ENCODE peak calls at places on chromosome 19, in six cellular contexts. One of them, this sample, is unnamed.

GRCh38 chr19:3667766-3668165 is 32.5 kb downstream of the PIP5K1C start:
- DNase-seq in HCT116: no peak
- DNase-seq in SK-N-SH: no peak
- DNase-seq in MM.1S: no peak
- DNase-seq in GM23248: no peak
- DNase-seq in neural progenitor cell: no peak
- DNase-seq in this sample: no peak

GRCh38 chr19:45960595-45961235 is 12.9 kb downstream of the NOVA2 start:
- DNase-seq in SK-N-SH: peak
- DNase-seq in HCT116: no peak
- DNase-seq in MM.1S: no peak
- DNase-seq in neural progenitor cell: peak
- DNase-seq in GM23248: no peak
- DNase-seq in this sample: no peak

GRCh38 chr19:13212759-13213330 is 62.6 kb downstream of the IER2 start:
- DNase-seq in GM23248: peak
- DNase-seq in HCT116: peak
- DNase-seq in SK-N-SH: peak
- DNase-seq in neural progenitor cell: peak
- DNase-seq in MM.1S: peak
- DNase-seq in this sample: peak

GRCh38 chr19:32581704-32582164 is 744 bp downstream of the PDCD5 start:
- DNase-seq in MM.1S: no peak
- DNase-seq in neural progenitor cell: peak
- DNase-seq in HCT116: no peak
- DNase-seq in GM23248: peak
- DNase-seq in SK-N-SH: peak
- DNase-seq in this sample: peak

GRCh38 chr19:44435441-44435840 is 12.8 kb downstream of the ZNF229 start:
- DNase-seq in GM23248: no peak
- DNase-seq in MM.1S: no peak
- DNase-seq in SK-N-SH: no peak
- DNase-seq in HCT116: no peak
- DNase-seq in neural progenitor cell: no peak
- DNase-seq in this sample: peak

GRCh38 chr19:1173845-1174809 is at the start of gene SBNO2:
- DNase-seq in SK-N-SH: peak
- DNase-seq in MM.1S: peak
- DNase-seq in HCT116: peak
- DNase-seq in neural progenitor cell: peak
- DNase-seq in GM23248: peak
- DNase-seq in this sample: peak

GRCh38 chr19:12047868-12048267 is 4.9 kb downstream of the ZNF878 start:
- DNase-seq in HCT116: no peak
- DNase-seq in MM.1S: no peak
- DNase-seq in GM23248: peak
- DNase-seq in neural progenitor cell: no peak
- DNase-seq in SK-N-SH: no peak
- DNase-seq in this sample: peak

GRCh38 chr19:34232566-34233481 is 21.5 kb upstream of the GARRE1 start:
- DNase-seq in HCT116: peak
- DNase-seq in neural progenitor cell: no peak
- DNase-seq in SK-N-SH: no peak
- DNase-seq in GM23248: peak
- DNase-seq in MM.1S: no peak
- DNase-seq in this sample: peak

GRCh38 chr19:623974-624373 is 9.4 kb downstream of the POLRMT start:
- DNase-seq in HCT116: no peak
- DNase-seq in GM23248: no peak
- DNase-seq in MM.1S: no peak
- DNase-seq in SK-N-SH: no peak
- DNase-seq in neural progenitor cell: peak
- DNase-seq in this sample: no peak

GRCh38 chr19:872266-872951 is 12.9 kb downstream of the CFD start:
- DNase-seq in HCT116: peak
- DNase-seq in GM23248: peak
- DNase-seq in SK-N-SH: no peak
- DNase-seq in MM.1S: peak
- DNase-seq in neural progenitor cell: peak
- DNase-seq in this sample: peak

GRCh38 chr19:33796164-33797100 is at the start of gene KCTD15:
- DNase-seq in GM23248: peak
- DNase-seq in HCT116: no peak
- DNase-seq in neural progenitor cell: peak
- DNase-seq in SK-N-SH: peak
- DNase-seq in MM.1S: no peak
- DNase-seq in this sample: peak

GRCh38 chr19:56840452-56841193 is at the start of the genes PEG3 and ZIM2:
- DNase-seq in SK-N-SH: peak
- DNase-seq in GM23248: peak
- DNase-seq in neural progenitor cell: no peak
- DNase-seq in HCT116: no peak
- DNase-seq in MM.1S: no peak
- DNase-seq in this sample: no peak

GRCh38 chr19:28313633-28314032 is 899.3 kb downstream of the UQCRFS1 start:
- DNase-seq in GM23248: peak
- DNase-seq in HCT116: no peak
- DNase-seq in SK-N-SH: no peak
- DNase-seq in MM.1S: no peak
- DNase-seq in neural progenitor cell: no peak
- DNase-seq in this sample: peak

GRCh38 chr19:5050016-5050656 is 81.2 kb downstream of the KDM4B start:
- DNase-seq in SK-N-SH: no peak
- DNase-seq in MM.1S: no peak
- DNase-seq in HCT116: no peak
- DNase-seq in neural progenitor cell: no peak
- DNase-seq in GM23248: no peak
- DNase-seq in this sample: no peak

GRCh38 chr19:29660835-29661234 is 4.4 kb upstream of the PLEKHF1 start:
- DNase-seq in SK-N-SH: no peak
- DNase-seq in neural progenitor cell: no peak
- DNase-seq in MM.1S: no peak
- DNase-seq in GM23248: peak
- DNase-seq in HCT116: no peak
- DNase-seq in this sample: no peak

GRCh38 chr19:11191273-11191755 is 6.0 kb downstream of the KANK2 start:
- DNase-seq in SK-N-SH: peak
- DNase-seq in HCT116: no peak
- DNase-seq in GM23248: peak
- DNase-seq in MM.1S: no peak
- DNase-seq in neural progenitor cell: no peak
- DNase-seq in this sample: peak

GRCh38 chr19:11268783-11269267 is 6.5 kb upstream of the DOCK6 start:
- DNase-seq in GM23248: peak
- DNase-seq in SK-N-SH: peak
- DNase-seq in neural progenitor cell: no peak
- DNase-seq in HCT116: no peak
- DNase-seq in MM.1S: no peak
- DNase-seq in this sample: peak

GRCh38 chr19:8311461-8312260 is 3.5 kb upstream of the CD320 start:
- DNase-seq in SK-N-SH: no peak
- DNase-seq in HCT116: no peak
- DNase-seq in GM23248: no peak
- DNase-seq in neural progenitor cell: no peak
- DNase-seq in MM.1S: no peak
- DNase-seq in this sample: peak

GRCh38 chr19:56538761-56539263 is at the start of gene ZFP28:
- DNase-seq in MM.1S: no peak
- DNase-seq in neural progenitor cell: no peak
- DNase-seq in SK-N-SH: peak
- DNase-seq in GM23248: no peak
- DNase-seq in HCT116: no peak
- DNase-seq in this sample: no peak

GRCh38 chr19:9144920-9145319 is 4.7 kb downstream of the ZNF317 start:
- DNase-seq in MM.1S: no peak
- DNase-seq in SK-N-SH: no peak
- DNase-seq in neural progenitor cell: no peak
- DNase-seq in HCT116: no peak
- DNase-seq in GM23248: peak
- DNase-seq in this sample: no peak

GRCh38 chr19:40279120-40279551 is 6.0 kb downstream of the AKT2 start:
- DNase-seq in MM.1S: no peak
- DNase-seq in GM23248: peak
- DNase-seq in HCT116: no peak
- DNase-seq in neural progenitor cell: no peak
- DNase-seq in SK-N-SH: peak
- DNase-seq in this sample: no peak

GRCh38 chr19:33766623-33767022 is 30.0 kb upstream of the KCTD15 start:
- DNase-seq in SK-N-SH: no peak
- DNase-seq in GM23248: no peak
- DNase-seq in MM.1S: no peak
- DNase-seq in neural progenitor cell: no peak
- DNase-seq in HCT116: no peak
- DNase-seq in this sample: no peak

GRCh38 chr19:4744451-4745170 is 21.0 kb upstream of the DPP9 start:
- DNase-seq in neural progenitor cell: no peak
- DNase-seq in MM.1S: no peak
- DNase-seq in GM23248: peak
- DNase-seq in HCT116: no peak
- DNase-seq in SK-N-SH: no peak
- DNase-seq in this sample: peak

GRCh38 chr19:47471733-47472457 is at the start of gene SLC8A2:
- DNase-seq in neural progenitor cell: peak
- DNase-seq in MM.1S: peak
- DNase-seq in SK-N-SH: peak
- DNase-seq in HCT116: peak
- DNase-seq in GM23248: peak
- DNase-seq in this sample: peak

GRCh38 chr19:33487901-33488817 is 33.4 kb downstream of the PEPD start:
- DNase-seq in GM23248: no peak
- DNase-seq in neural progenitor cell: no peak
- DNase-seq in SK-N-SH: peak
- DNase-seq in HCT116: no peak
- DNase-seq in MM.1S: no peak
- DNase-seq in this sample: no peak

GRCh38 chr19:55088021-55088451 is 12.4 kb downstream of the EPS8L1 start:
- DNase-seq in HCT116: no peak
- DNase-seq in GM23248: no peak
- DNase-seq in SK-N-SH: no peak
- DNase-seq in MM.1S: no peak
- DNase-seq in neural progenitor cell: no peak
- DNase-seq in this sample: no peak

GRCh38 chr19:55088543-55089265 is 13.0 kb downstream of the EPS8L1 start:
- DNase-seq in GM23248: peak
- DNase-seq in HCT116: no peak
- DNase-seq in SK-N-SH: peak
- DNase-seq in neural progenitor cell: peak
- DNase-seq in MM.1S: peak
- DNase-seq in this sample: peak

GRCh38 chr19:55085923-55086715 is 10.4 kb downstream of the EPS8L1 start:
- DNase-seq in GM23248: peak
- DNase-seq in MM.1S: no peak
- DNase-seq in neural progenitor cell: peak
- DNase-seq in SK-N-SH: peak
- DNase-seq in HCT116: no peak
- DNase-seq in this sample: no peak

GRCh38 chr19:55087542-55087935 is 11.9 kb downstream of the EPS8L1 start:
- DNase-seq in HCT116: no peak
- DNase-seq in SK-N-SH: no peak
- DNase-seq in GM23248: peak
- DNase-seq in neural progenitor cell: no peak
- DNase-seq in MM.1S: no peak
- DNase-seq in this sample: no peak

DNA sequence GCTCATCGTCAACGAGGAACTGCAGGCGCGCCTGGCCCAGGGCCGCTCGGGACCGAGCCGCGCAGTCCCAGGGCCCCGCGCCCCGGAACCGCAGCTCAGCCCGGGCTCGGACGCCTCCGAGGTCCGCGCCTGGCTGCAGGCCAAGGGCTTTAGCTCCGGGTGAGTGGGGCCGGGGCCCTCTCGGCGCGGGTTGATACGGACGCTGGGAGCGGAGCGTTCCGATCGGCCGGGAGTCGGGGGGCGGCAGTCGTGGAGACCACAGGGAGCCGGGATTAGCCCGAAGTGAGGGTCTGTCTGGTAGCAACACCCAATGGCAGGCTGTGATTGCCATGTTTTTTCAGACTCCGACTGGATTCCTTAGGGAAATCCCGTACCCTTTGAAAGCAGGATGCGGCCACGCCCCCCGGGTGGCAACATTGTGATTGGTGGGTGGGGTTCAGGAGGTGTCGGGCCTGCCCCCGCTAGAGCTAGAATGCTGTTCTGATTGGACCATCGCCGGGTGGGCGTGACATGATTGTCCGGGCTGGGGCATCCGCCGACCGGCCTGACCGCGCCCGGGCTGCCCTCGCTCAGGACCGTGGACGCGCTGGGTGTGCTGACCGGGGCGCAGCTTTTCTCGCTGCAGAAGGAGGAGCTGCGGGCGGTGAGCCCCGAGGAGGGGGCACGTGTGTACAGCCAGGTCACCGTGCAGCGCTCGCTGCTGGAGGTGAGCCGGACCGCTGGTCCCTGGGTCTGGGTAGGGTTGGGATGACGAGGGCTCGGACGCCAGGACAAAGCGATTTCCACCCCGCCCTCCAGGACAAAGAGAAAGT is 11.3 kb downstream of the EPS8L1 start:
- DNase-seq in neural progenitor cell: peak
- DNase-seq in HCT116: no peak
- DNase-seq in MM.1S: no peak
- DNase-seq in GM23248: peak
- DNase-seq in SK-N-SH: peak
- DNase-seq in this sample: no peak
- H3K9ac ChIP-seq in neural progenitor cell: peak
- H3K9ac ChIP-seq in HCT116: no peak
- H3K9ac ChIP-seq in MM.1S: no peak
- H3K9ac ChIP-seq in GM23248: peak
- H3K9ac ChIP-seq in SK-N-SH: no peak
- H3K9ac ChIP-seq in this sample: no peak

DNA sequence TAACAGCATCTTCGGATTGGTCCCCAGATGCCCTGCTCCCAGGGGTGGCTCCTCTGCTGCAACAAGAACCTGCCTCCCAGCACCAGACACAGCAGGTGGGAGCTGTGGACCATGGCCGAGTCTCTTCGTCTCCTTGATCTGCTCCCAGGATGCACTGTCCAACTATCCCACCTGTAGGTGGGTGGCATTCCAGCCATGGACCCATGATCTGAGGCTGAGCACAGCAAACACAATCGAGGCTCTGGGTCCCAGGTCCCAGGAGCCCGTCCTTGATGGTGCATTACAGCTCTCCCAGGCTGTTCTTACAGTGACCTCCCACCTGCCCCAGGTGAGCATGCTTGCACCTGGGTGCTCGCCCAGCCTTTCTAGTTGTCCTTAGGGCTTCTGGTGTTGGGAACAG is 1.6 kb downstream of the ZNF837 start:
- DNase-seq in MM.1S: no peak
- DNase-seq in SK-N-SH: no peak
- DNase-seq in neural progenitor cell: no peak
- DNase-seq in GM23248: no peak
- DNase-seq in HCT116: no peak
- DNase-seq in this sample: no peak
- H3K4me2 ChIP-seq in MM.1S: no peak
- H3K4me2 ChIP-seq in SK-N-SH: peak
- H3K4me2 ChIP-seq in neural progenitor cell: peak
- H3K4me2 ChIP-seq in GM23248: no peak
- H3K4me2 ChIP-seq in HCT116: peak
- H3K4me2 ChIP-seq in this sample: peak

GRCh38 chr19:50657672-50658437 is 8.6 kb downstream of the C19orf81 start:
- DNase-seq in SK-N-SH: peak
- DNase-seq in HCT116: peak
- DNase-seq in GM23248: peak
- DNase-seq in MM.1S: peak
- DNase-seq in neural progenitor cell: peak
- DNase-seq in this sample: peak
- TF ChIP-seq EZH2phosphoT487 in SK-N-SH: no peak
- TF ChIP-seq EZH2phosphoT487 in HCT116: no peak
- TF ChIP-seq EZH2phosphoT487 in GM23248: no peak
- TF ChIP-seq EZH2phosphoT487 in MM.1S: no peak
- TF ChIP-seq EZH2phosphoT487 in neural progenitor cell: no peak
- TF ChIP-seq EZH2phosphoT487 in this sample: no peak

GRCh38 chr19:15332311-15332996 is at the start of gene BRD4:
- DNase-seq in neural progenitor cell: peak
- DNase-seq in GM23248: peak
- DNase-seq in MM.1S: peak
- DNase-seq in SK-N-SH: peak
- DNase-seq in HCT116: no peak
- DNase-seq in this sample: peak
- H3K9ac ChIP-seq in neural progenitor cell: peak
- H3K9ac ChIP-seq in GM23248: peak
- H3K9ac ChIP-seq in MM.1S: peak
- H3K9ac ChIP-seq in SK-N-SH: peak
- H3K9ac ChIP-seq in HCT116: peak
- H3K9ac ChIP-seq in this sample: peak